ENCODE peak calls at places on chromosome 3, in nine cellular contexts. K is effector memory CD8-positive, alpha-beta T cell; C is H4; F is psoas muscle; E is suprapubic skin; G is Caki2; X is astrocyte; N is effector CD4-positive, alpha-beta T cell; L is activated T-helper 9 cell treated with anti-CD3 and anti-CD28 coated beads, Interleukin-2, amount 50 U/mL, for 16 hours. T is an unnamed sample.

GRCh38 chr3:183370391-183370790 is 58.0 kb downstream of the MCF2L2 start:
- DNase-seq in K (no peak), C (no peak), F (no peak), E (no peak), G (no peak), X (no peak), N (no peak), L (no peak), T (no peak)

GRCh38 chr3:142117452-142117851 is 31.9 kb downstream of the TFDP2 start:
- DNase-seq in K (no peak), C (no peak), F (no peak), E (no peak), G (no peak), X (no peak), N (no peak), L (no peak), T (no peak)

GRCh38 chr3:93843981-93844380 is 129.7 kb downstream of the PROS1 start:
- DNase-seq in K (no peak), C (peak), F (no peak), E (peak), G (peak), X (peak), N (no peak), L (no peak), T (no peak)

GRCh38 chr3:129614435-129614834 is 8.0 kb upstream of the PLXND1 start:
- DNase-seq in K (no peak), C (no peak), F (peak), E (no peak), G (no peak), X (no peak), N (no peak), L (no peak), T (no peak)

GRCh38 chr3:143183668-143183970 is 64.0 kb downstream of the CHST2 start:
- DNase-seq in K (no peak), C (no peak), F (no peak), E (no peak), G (no peak), X (no peak), N (no peak), L (no peak), T (no peak)

GRCh38 chr3:73245459-73245858 is 184.0 kb downstream of the EBLN2 start:
- DNase-seq in K (no peak), C (no peak), F (no peak), E (no peak), G (no peak), X (no peak), N (no peak), L (no peak), T (no peak)

GRCh38 chr3:120170223-120170622 is 76.0 kb upstream of the GSK3B start:
- DNase-seq in K (no peak), C (peak), F (no peak), E (no peak), G (peak), X (peak), N (no peak), L (no peak), T (no peak)

GRCh38 chr3:23712095-23712494 is 93.7 kb upstream of the UBE2E1 start:
- DNase-seq in K (no peak), C (no peak), F (no peak), E (no peak), G (no peak), X (no peak), N (no peak), L (no peak), T (no peak)

GRCh38 chr3:72343078-72343477 is 505.2 kb downstream of the SHQ1 start:
- DNase-seq in K (no peak), C (peak), F (no peak), E (no peak), G (peak), X (peak), N (no peak), L (no peak), T (no peak)

GRCh38 chr3:46693038-46693896 is at the start of gene ALS2CL:
- DNase-seq in K (peak), C (no peak), F (peak), E (peak), G (peak), X (no peak), N (peak), L (peak), T (no peak)

GRCh38 chr3:12750223-12750622 is 8.8 kb downstream of the TMEM40 start:
- DNase-seq in K (no peak), C (peak), F (no peak), E (no peak), G (peak), X (peak), N (no peak), L (no peak), T (no peak)

T was measured in KG1.